ENCODE peak calls at places on chromosomes 1 and 21, in four cellular contexts. R is WTC11, D is GM12878, V is K562. N is an unnamed sample.

GRCh38 chr1:58500036-58500435 is 46.5 kb downstream of the OMA1 start:
- DNase-seq in V (no peak), D (no peak), R (no peak), N (no peak)

GRCh38 chr1:200668514-200669313 is 993 bp downstream of the DDX59 start:
- DNase-seq in V (no peak), R (no peak), D (no peak), N (no peak)

GRCh38 chr1:35637401-35637809 is 3.9 kb downstream of the PSMB2 start:
- DNase-seq in V (peak), D (peak), R (no peak), N (peak)

GRCh38 chr1:205939690-205940330 is 3.4 kb downstream of the SLC26A9 start:
- DNase-seq in V (peak), R (peak), D (no peak), N (peak)

GRCh38 chr1:34970220-34970735 is 14.9 kb downstream of the TMEM35B start:
- DNase-seq in V (no peak), R (no peak), D (no peak), N (no peak)

GRCh38 chr1:150516050-150516591 is 569 bp downstream of the FALEC start:
- DNase-seq in R (no peak), V (peak), D (no peak), N (no peak)

GRCh38 chr1:17494114-17494729 is 45.3 kb upstream of the ARHGEF10L start:
- DNase-seq in R (peak), D (peak), V (peak), N (peak)

GRCh38 chr1:159090566-159091546 is 14.3 kb upstream of the AIM2 start:
- DNase-seq in R (no peak), V (no peak), D (no peak), N (no peak)

GRCh38 chr1:79781261-79781660 is 774.7 kb upstream of the ADGRL4 start:
- DNase-seq in R (no peak), D (no peak), V (no peak), N (no peak)

GRCh38 chr1:117189726-117190125 is 21.0 kb downstream of the VTCN1 start:
- DNase-seq in D (no peak), V (no peak), R (no peak), N (no peak)

GRCh38 chr1:53484705-53485477 is 25.7 kb downstream of the DMRTB1 start:
- DNase-seq in V (no peak), R (no peak), D (no peak), N (no peak)

GRCh38 chr1:202101182-202101581 is 21.5 kb upstream of the GPR37L1 start:
- DNase-seq in D (no peak), V (no peak), R (no peak), N (no peak)

GRCh38 chr21:35994605-35995004 is 65.7 kb downstream of the SETD4 start:
- DNase-seq in V (peak), D (no peak), R (no peak), N (no peak)

GRCh38 chr1:151837841-151838490 is 1.7 kb downstream of the C2CD4D start:
- DNase-seq in R (no peak), D (no peak), V (no peak), N (no peak)

GRCh38 chr1:151839457-151840409 is at the start of gene C2CD4D:
- DNase-seq in R (peak), D (peak), V (no peak), N (peak)

GRCh38 chr1:151840421-151840820 is 801 bp upstream of the C2CD4D start:
- DNase-seq in D (no peak), V (no peak), R (no peak), N (no peak)

GRCh38 chr1:151837197-151837596 is 2.4 kb downstream of the C2CD4D start:
- DNase-seq in V (no peak), R (no peak), D (no peak), N (no peak)

DNA sequence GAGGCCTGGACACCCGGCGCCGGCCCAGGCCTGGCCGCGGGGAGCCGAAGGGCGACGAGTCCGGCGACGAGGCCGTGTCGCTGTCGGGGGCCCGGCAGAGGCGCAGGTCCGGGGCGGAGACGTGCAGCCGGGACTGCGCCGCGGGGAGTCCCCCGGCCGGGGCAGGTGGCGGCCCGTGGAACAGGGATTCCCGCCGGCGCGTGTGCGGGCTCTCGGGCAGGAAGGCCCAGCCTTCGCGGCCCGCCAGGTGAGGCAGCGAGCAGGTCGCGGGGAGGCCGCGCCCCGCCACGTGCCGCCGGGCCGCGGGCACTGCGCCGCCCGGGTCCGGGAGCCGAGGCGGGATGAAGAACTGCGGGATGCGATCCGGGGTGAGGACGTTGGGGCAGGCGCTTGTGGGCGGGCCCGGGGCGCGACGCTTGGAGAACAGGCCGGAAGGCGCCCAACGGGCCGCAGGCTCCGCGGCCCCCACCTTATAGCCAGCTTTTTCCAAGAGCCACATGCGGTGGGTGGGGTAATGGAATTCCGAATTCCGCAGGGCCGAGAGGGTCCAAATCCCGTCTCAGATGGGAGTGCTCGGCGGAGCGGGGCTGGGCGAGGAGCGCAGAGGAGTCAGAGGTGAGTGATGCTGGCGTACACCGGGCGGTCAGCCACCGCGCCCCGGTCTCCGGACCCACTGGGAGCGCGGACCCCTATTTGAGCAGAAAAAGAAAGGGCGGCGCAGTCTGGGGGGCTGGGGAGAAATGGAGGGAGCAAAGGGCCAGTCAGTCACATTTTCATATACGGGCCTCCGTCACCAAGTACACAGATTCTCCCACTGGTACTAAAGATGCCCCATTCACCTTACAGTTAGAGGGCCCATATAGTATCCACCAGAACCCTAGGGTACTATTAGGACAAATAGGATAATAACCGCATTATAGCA is 868 bp downstream of the C2CD4D start:
- DNase-seq in R (peak), D (no peak), V (no peak), N (no peak)
- TF ChIP-seq ETV6 in R (peak), D (no peak), V (no peak), N (no peak)

GRCh38 chr1:68188644-68189340 is 43.5 kb downstream of the WLS start:
- DNase-seq in D (no peak), R (no peak), V (no peak), N (no peak)
- TF ChIP-seq ETV6 in D (no peak), R (no peak), V (no peak), N (no peak)

GRCh38 chr1:186295980-186296379 is 79.1 kb downstream of the TPR start:
- DNase-seq in D (no peak), R (no peak), V (no peak), N (peak)

GRCh38 chr1:186297439-186297838 is 77.6 kb downstream of the TPR start:
- DNase-seq in D (no peak), V (no peak), R (no peak), N (no peak)

GRCh38 chr1:186302378-186302920 is 72.6 kb downstream of the TPR start:
- DNase-seq in V (no peak), R (no peak), D (no peak), N (no peak)

GRCh38 chr1:186301448-186301847 is 73.6 kb downstream of the TPR start:
- DNase-seq in D (no peak), R (no peak), V (no peak), N (no peak)

DNA sequence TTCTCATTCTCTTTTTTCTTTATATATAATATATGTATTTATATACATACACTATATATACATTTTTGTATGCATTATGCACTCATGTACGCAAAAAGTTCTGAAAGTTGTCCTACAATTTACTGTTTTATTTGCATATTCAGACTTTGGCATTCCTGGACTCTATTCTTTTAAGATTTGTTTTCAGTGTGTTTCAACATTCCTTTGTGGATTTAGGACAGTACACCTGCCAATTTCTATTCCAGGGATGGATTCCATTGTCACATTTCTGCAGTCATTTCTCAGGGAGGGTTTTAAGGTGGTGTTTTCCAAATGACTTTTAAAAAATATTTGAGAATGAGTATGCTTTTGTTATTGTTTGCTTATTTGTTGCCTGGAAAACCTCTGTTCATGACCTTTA is 76.2 kb downstream of the TPR start:
- DNase-seq in D (no peak), R (no peak), V (no peak), N (no peak)
- TF ChIP-seq ETV6 in D (no peak), R (no peak), V (no peak), N (no peak)

GRCh38 chr1:4084446-4084845 is 184.4 kb upstream of the C1orf174 start:
- DNase-seq in D (no peak), V (no peak), R (no peak), N (no peak)
- TF ChIP-seq ETV6 in D (no peak), V (no peak), R (no peak), N (no peak)

DNA sequence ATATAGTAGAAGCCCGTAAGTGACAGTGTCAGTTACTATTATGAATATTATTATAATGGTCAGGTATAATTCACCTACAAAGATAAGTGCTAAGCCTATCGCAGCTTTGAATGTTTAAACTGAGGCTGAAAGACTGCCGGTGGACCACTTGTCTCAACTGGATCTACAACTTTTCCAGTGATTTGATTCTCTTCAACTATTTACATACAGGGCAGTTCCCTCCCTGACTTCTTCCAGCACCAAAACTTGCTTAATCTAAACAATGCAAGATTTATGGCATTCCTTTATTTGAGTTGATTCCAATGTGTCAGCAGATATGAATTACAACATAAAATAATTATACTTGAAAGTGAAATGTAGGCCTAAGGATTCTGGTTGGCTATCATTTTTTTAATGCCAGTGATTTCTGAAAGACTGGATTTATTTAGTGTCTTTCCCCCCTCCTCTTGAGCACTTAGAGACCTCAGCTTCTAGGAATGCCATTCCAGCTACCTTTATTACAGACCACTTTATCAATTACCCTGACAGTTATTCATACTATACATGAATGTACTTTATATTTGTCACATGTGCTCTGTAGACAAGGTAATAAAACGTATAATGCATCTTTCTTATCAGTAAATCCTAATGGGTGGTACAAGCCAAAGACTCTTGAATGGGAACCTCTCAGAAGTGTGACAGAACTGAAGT is 153.3 kb upstream of the C8B start:
- DNase-seq in R (no peak), D (no peak), V (no peak), N (no peak)
- TF ChIP-seq ETV6 in R (no peak), D (no peak), V (no peak), N (no peak)

N was measured in HepG2.